ENCODE peak calls at places on chromosome 12, in seven cellular contexts. L, E, Q, H, V, I and A are unnamed samples.

GRCh38 chr12:58966939-58967338 is 46.6 kb upstream of the LRIG3 start:
- DNase-seq in I (peak; percentile 20), E (no peak), H (no peak), Q (no peak), L (no peak), V (no peak), A (no peak)

GRCh38 chr12:25684070-25684469 is 131.0 kb upstream of the LMNTD1 start:
- DNase-seq in H (no peak), Q (no peak), V (no peak), E (no peak), I (no peak), L (no peak), A (no peak)

GRCh38 chr12:727321-727720 is 25.1 kb upstream of the WNK1 start:
- DNase-seq in L (no peak), H (no peak), E (no peak), I (peak; percentile 71), Q (no peak), V (no peak), A (no peak)

GRCh38 chr12:55738113-55739024 is 4.6 kb upstream of the GDF11 start:
- DNase-seq in Q (peak; percentile 68), L (peak; percentile 90), H (peak; percentile 78), V (peak; percentile 98), E (peak; percentile 98), I (peak; percentile 78), A (peak; percentile 98)

GRCh38 chr12:6463858-6464257 is 6.6 kb downstream of the VAMP1 start:
- DNase-seq in I (no peak), V (no peak), H (no peak), Q (no peak), E (no peak), L (no peak), A (peak; percentile 45)

GRCh38 chr12:104182621-104183378 is 32.8 kb upstream of the TXNRD1 start:
- DNase-seq in I (no peak), E (no peak), V (no peak), H (no peak), Q (no peak), L (no peak), A (no peak)

GRCh38 chr12:111034911-111035577 is 114.7 kb upstream of the MYL2 start:
- DNase-seq in I (peak; percentile 4), L (no peak), V (peak; percentile 72), E (no peak), Q (no peak), H (peak; percentile 68), A (no peak)

GRCh38 chr12:22631863-22632463 is 7.0 kb downstream of the ETNK1 start:
- DNase-seq in V (peak; percentile 33), E (peak; percentile 31), I (peak; percentile 59), H (peak; percentile 20), Q (no peak), L (peak; percentile 11), A (peak; percentile 67)

GRCh38 chr12:112514456-112514855 is 95.7 kb downstream of the PTPN11 start:
- DNase-seq in L (no peak), V (no peak), H (no peak), I (no peak), Q (no peak), E (no peak), A (no peak)

GRCh38 chr12:24889403-24889802 is 59.5 kb downstream of the BCAT1 start:
- DNase-seq in I (no peak), V (no peak), E (no peak), L (no peak), H (no peak), Q (no peak), A (no peak)

GRCh38 chr12:122145505-122146330 is 28.3 kb downstream of the IL31 start:
- DNase-seq in Q (no peak), E (no peak), H (no peak), I (no peak), V (no peak), L (no peak), A (no peak)

GRCh38 chr12:68559984-68560822 is 50.5 kb upstream of the RAP1B start:
- DNase-seq in E (no peak), L (no peak), H (no peak), V (peak; percentile 13), Q (no peak), I (peak; percentile 22), A (no peak)

GRCh38 chr12:121933522-121934317 is 15.3 kb downstream of the CFAP251 start:
- DNase-seq in E (no peak), V (peak; percentile 83), L (peak; percentile 50), H (no peak), I (no peak), Q (no peak), A (no peak)

GRCh38 chr12:111578276-111578970 is 20.7 kb downstream of the ATXN2 start:
- DNase-seq in E (peak; percentile 84), V (no peak), Q (peak; percentile 34), H (no peak), L (peak; percentile 15), I (peak; percentile 83), A (no peak)

GRCh38 chr12:128259556-128260070 is 7.4 kb upstream of the TMEM132C start:
- DNase-seq in Q (peak; percentile 5), E (peak; percentile 47), H (peak; percentile 52), I (peak; percentile 50), L (peak; percentile 70), V (peak; percentile 41), A (peak; percentile 80)

GRCh38 chr12:109795023-109795422 is 38.2 kb downstream of the TRPV4 start:
- DNase-seq in Q (no peak), L (no peak), V (no peak), E (peak; percentile 91), I (peak; percentile 86), H (no peak), A (no peak)

GRCh38 chr12:6044082-6044481 is 80.4 kb downstream of the VWF start:
- DNase-seq in H (peak; percentile 39), Q (peak; percentile 87), L (no peak), I (peak; percentile 60), V (no peak), E (peak; percentile 64), A (no peak)

GRCh38 chr12:47939009-47939601 is 24.3 kb upstream of the TMEM106C start:
- DNase-seq in H (no peak), L (no peak), V (no peak), E (no peak), Q (no peak), I (no peak), A (no peak)

GRCh38 chr12:108811411-108812185 is 45.8 kb downstream of the SSH1 start:
- DNase-seq in I (peak; percentile 12), H (no peak), L (no peak), V (no peak), Q (no peak), E (no peak), A (no peak)

GRCh38 chr12:119804011-119804641 is 73.0 kb downstream of the CIT start:
- DNase-seq in Q (peak; percentile 47), V (peak; percentile 88), L (peak; percentile 90), E (peak; percentile 87), I (peak; percentile 88), H (peak; percentile 86), A (peak; percentile 86)

GRCh38 chr12:113678222-113678621 is 206.6 kb upstream of the LHX5 start:
- DNase-seq in I (peak; percentile 18), V (no peak), Q (no peak), L (no peak), H (no peak), E (peak; percentile 61), A (no peak)

GRCh38 chr12:57194253-57194652 is 22.3 kb upstream of the NXPH4 start:
- DNase-seq in E (no peak), Q (no peak), H (no peak), I (no peak), V (no peak), L (no peak), A (no peak)

GRCh38 chr12:71719647-71720370 is 33.9 kb downstream of the TMEM19 start:
- DNase-seq in L (no peak), I (peak; percentile 7), H (no peak), E (peak; percentile 63), V (no peak), Q (peak; percentile 7), A (peak; percentile 33)

GRCh38 chr12:122866379-122866778 is 29.5 kb downstream of the VPS37B start:
- DNase-seq in E (no peak), L (no peak), I (no peak), V (no peak), H (no peak), Q (no peak), A (no peak)

DNA sequence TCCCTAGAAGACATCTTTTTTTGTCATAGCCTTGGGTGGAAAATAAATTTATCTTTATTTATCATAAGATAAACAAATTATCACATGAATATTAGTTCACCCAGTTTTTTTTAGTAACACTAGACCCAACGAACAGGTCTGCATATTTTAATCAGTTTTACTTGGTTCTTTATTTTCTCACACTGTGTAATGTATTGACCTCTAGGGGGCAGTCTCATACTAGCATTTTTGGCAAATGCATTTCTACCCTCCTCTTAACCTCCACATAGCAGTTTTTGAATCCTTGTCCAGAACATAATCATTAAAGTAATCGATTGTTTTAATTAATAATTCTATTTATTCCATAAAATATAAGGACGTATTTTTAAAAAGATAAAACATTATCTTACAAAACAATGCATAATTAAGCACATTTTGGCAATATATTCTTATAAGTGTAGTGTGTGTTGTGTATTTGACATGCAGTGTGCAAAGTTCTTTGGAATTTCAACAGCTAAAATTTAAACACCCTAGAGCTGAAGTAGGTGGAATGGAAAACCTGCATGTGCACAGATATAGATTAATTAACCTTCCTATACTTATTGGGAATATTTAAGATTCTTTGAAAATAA is 31.6 kb upstream of the PTPRQ start:
- DNase-seq in V (peak; percentile 87), E (peak; percentile 72), Q (no peak), I (peak; percentile 80), L (peak; percentile 80), H (peak; percentile 30), A (peak; percentile 83)
- H3K9me2 ChIP-seq in V (no peaks in the 10 kb centered on the region), E (no peaks in the 10 kb centered on the region), Q (no peaks in the 10 kb centered on the region), I (no peaks in the 10 kb centered on the region), L (no peaks in the 10 kb centered on the region), H (no peaks in the 10 kb centered on the region), A (no peaks in the 10 kb centered on the region)

GRCh38 chr12:99386907-99387306 is 260.6 kb upstream of the GARIN6 start:
- DNase-seq in Q (no peak), L (peak; percentile 46), V (peak; percentile 80), I (peak; percentile 60), E (peak; percentile 76), H (peak; percentile 3), A (peak; percentile 92)
- H3K9me2 ChIP-seq in Q (no peaks in the 10 kb centered on the region), L (no peaks in the 10 kb centered on the region), V (no peaks in the 10 kb centered on the region), I (no peaks in the 10 kb centered on the region), E (no peaks in the 10 kb centered on the region), H (no peaks in the 10 kb centered on the region), A (no peaks in the 10 kb centered on the region)

GRCh38 chr12:94771741-94772140 is 121.4 kb upstream of the TMCC3 start:
- DNase-seq in L (no peak), E (no peak), Q (no peak), V (no peak), I (no peak), H (no peak), A (no peak)
- H3K9me2 ChIP-seq in L (no peaks in the 10 kb centered on the region), E (no peaks in the 10 kb centered on the region), Q (no peaks in the 10 kb centered on the region), V (no peaks in the 10 kb centered on the region), I (no peaks in the 10 kb centered on the region), H (no peaks in the 10 kb centered on the region), A (no peaks in the 10 kb centered on the region)

GRCh38 chr12:79900951-79901350 is 33.9 kb downstream of the PPP1R12A start:
- DNase-seq in H (no peak), I (no peak), L (no peak), Q (no peak), V (no peak), E (no peak), A (no peak)

GRCh38 chr12:79901506-79901905 is 33.4 kb downstream of the PPP1R12A start:
- DNase-seq in H (no peak), E (no peak), I (no peak), L (no peak), V (no peak), Q (no peak), A (no peak)

GRCh38 chr12:79897617-79898016 is 37.3 kb downstream of the PPP1R12A start:
- DNase-seq in V (peak; percentile 50), I (peak; percentile 96), L (no peak), H (no peak), E (peak; percentile 94), Q (peak; percentile 18), A (no peak)

GRCh38 chr12:79895804-79896203 is 39.1 kb downstream of the PPP1R12A start:
- DNase-seq in I (no peak), E (no peak), V (no peak), Q (no peak), L (no peak), H (no peak), A (no peak)

GRCh38 chr12:79900199-79900598 is 34.7 kb downstream of the PPP1R12A start:
- DNase-seq in Q (no peak), V (no peak), H (no peak), E (no peak), L (no peak), I (no peak), A (no peak)
- H3K9me2 ChIP-seq in Q (no peaks in the 10 kb centered on the region), V (no peaks in the 10 kb centered on the region), H (no peaks in the 10 kb centered on the region), E (no peaks in the 10 kb centered on the region), L (no peaks in the 10 kb centered on the region), I (no peaks in the 10 kb centered on the region), A (no peaks in the 10 kb centered on the region)